ENCODE peak calls at places on chromosomes 11 and 22, in four cellular contexts. V is A549, K is HepG2, L is GM12878. W is an unnamed sample.

GRCh38 chr11:132062541-132062940 is 692.1 kb downstream of the NTM start:
- DNase-seq in V (no peak), K (no peak), L (no peak), W (no peak)

GRCh38 chr11:87437844-87438223 is 400.1 kb downstream of the TMEM135 start:
- DNase-seq in L (no peak), K (no peak), V (no peak), W (no peak)

GRCh38 chr11:126647735-126648134 is 292.2 kb downstream of the ST3GAL4 start:
- DNase-seq in K (no peak), L (no peak), V (peak), W (no peak)

GRCh38 chr11:76391039-76391438 is 9.9 kb downstream of the GVQW3 start:
- DNase-seq in L (no peak), K (no peak), V (no peak), W (no peak)

GRCh38 chr11:539971-540481 is 2.7 kb downstream of the LRRC56 start:
- DNase-seq in L (no peak), K (no peak), V (no peak), W (no peak)

GRCh38 chr11:88131764-88132470 is 43.3 kb downstream of the RAB38 start:
- DNase-seq in L (no peak), V (no peak), K (no peak), W (no peak)

GRCh38 chr11:124602193-124602592 is 9.0 kb upstream of the PANX3 start:
- DNase-seq in K (no peak), V (no peak), L (no peak), W (no peak)

GRCh38 chr22:31451709-31452571 is 37.7 kb downstream of the EIF4ENIF1 start:
- DNase-seq in V (peak), K (peak), L (peak), W (no peak)

GRCh38 chr22:40043086-40043485 is 48.3 kb downstream of the FAM83F start:
- DNase-seq in K (no peak), V (no peak), L (no peak), W (no peak)

GRCh38 chr11:94926698-94927237 is 46.6 kb downstream of the CWC15 start:
- DNase-seq in V (no peak), L (no peak), K (no peak), W (no peak)

GRCh38 chr11:131534031-131534430 is 163.6 kb downstream of the NTM start:
- DNase-seq in V (no peak), K (no peak), L (no peak), W (no peak)

GRCh38 chr11:64583296-64584262 is 7.4 kb upstream of the SLC22A12 start:
- DNase-seq in V (no peak), L (no peak), K (no peak), W (peak)

GRCh38 chr11:118152552-118153471 is at the start of gene SCN4B:
- DNase-seq in L (no peak), K (no peak), V (peak), W (peak)

GRCh38 chr11:75463106-75463774 is 30.2 kb upstream of the KLHL35 start:
- DNase-seq in V (no peak), L (no peak), K (no peak), W (no peak)

GRCh38 chr11:13118194-13118593 is 109.1 kb downstream of the RASSF10 start:
- DNase-seq in L (no peak), K (peak), V (peak), W (no peak)

GRCh38 chr11:109933126-109933525 is 160.1 kb upstream of the ZC3H12C start:
- DNase-seq in K (no peak), V (no peak), L (no peak), W (peak)

GRCh38 chr11:12445001-12445400 is 67.6 kb downstream of the PARVA start:
- DNase-seq in L (no peak), K (no peak), V (no peak), W (no peak)

GRCh38 chr22:39703890-39704658 is 133.5 kb downstream of the CACNA1I start:
- DNase-seq in V (no peak), L (no peak), K (no peak), W (no peak)

GRCh38 chr11:104609297-104609696 is 289.0 kb downstream of the CASP12 start:
- DNase-seq in L (no peak), K (peak), V (peak), W (no peak)

GRCh38 chr11:75031224-75031753 is 42.6 kb downstream of the NEU3 start:
- DNase-seq in V (no peak), K (peak), L (no peak), W (peak)

GRCh38 chr22:37242395-37242918 is 1.6 kb downstream of the RAC2 start:
- DNase-seq in K (no peak), V (no peak), L (peak), W (peak)

GRCh38 chr11:20672575-20672974 is 3.2 kb downstream of the NELL1 start:
- DNase-seq in K (peak), L (no peak), V (no peak), W (peak)

GRCh38 chr11:15757299-15757698 is 599.0 kb downstream of the SOX6 start:
- DNase-seq in V (no peak), L (peak), K (no peak), W (no peak)

GRCh38 chr11:10666976-10667892 is 26.3 kb downstream of the IRAG1 start:
- DNase-seq in K (no peak), V (no peak), L (no peak), W (no peak)

GRCh38 chr11:61632096-61632495 is 48.1 kb upstream of the DAGLA start:
- DNase-seq in K (no peak), L (no peak), V (no peak), W (no peak)

GRCh38 chr22:39349506-39349966 is 255 bp upstream of the SYNGR1 start:
- DNase-seq in L (no peak), K (no peak), V (peak), W (peak)

GRCh38 chr11:131042041-131042390 is 125.7 kb upstream of the SNX19 start:
- DNase-seq in L (no peak), V (no peak), K (no peak), W (no peak)

GRCh38 chr22:45548991-45549736 is 46.5 kb downstream of the FBLN1 start:
- DNase-seq in V (peak), K (no peak), L (no peak), W (peak)

GRCh38 chr11:44944181-44944852 is 6.4 kb downstream of the TP53I11 start:
- DNase-seq in K (no peak), L (no peak), V (no peak), W (no peak)

GRCh38 chr11:91981995-91982394 is 242.6 kb upstream of the FAT3 start:
- DNase-seq in V (peak), K (no peak), L (no peak), W (no peak)

GRCh38 chr11:120331301-120331966 is 4.8 kb upstream of the ARHGEF12 start:
- DNase-seq in K (no peak), L (no peak), V (peak), W (no peak)

GRCh38 chr11:11288972-11289616 is 64.0 kb downstream of the CSNK2A3 start:
- DNase-seq in K (no peak), L (no peak), V (no peak), W (no peak)

GRCh38 chr22:17788528-17789378 is 14.5 kb upstream of the BID start:
- DNase-seq in L (no peak), V (no peak), K (no peak), W (peak)

GRCh38 chr22:20486229-20486628 is 9.4 kb downstream of the KLHL22 start:
- DNase-seq in V (no peak), K (no peak), L (no peak), W (no peak)

GRCh38 chr11:102157219-102157618 is 47.0 kb downstream of the YAP1 start:
- DNase-seq in V (no peak), L (no peak), K (peak), W (no peak)

GRCh38 chr22:17095538-17095937 is 10.7 kb downstream of the IL17RA start:
- DNase-seq in K (no peak), V (no peak), L (no peak), W (peak)

GRCh38 chr11:37142591-37142990 is 544.6 kb upstream of the RAG2 start:
- DNase-seq in L (no peak), K (no peak), V (no peak), W (no peak)

GRCh38 chr11:111414936-111415335 is 35.9 kb upstream of the POU2AF1 start:
- DNase-seq in V (no peak), L (no peak), K (no peak), W (no peak)

GRCh38 chr22:36055376-36056310 is 27.0 kb upstream of the RBFOX2 start:
- DNase-seq in V (no peak), K (no peak), L (no peak), W (no peak)

GRCh38 chr22:36049678-36049997 is 21.0 kb upstream of the RBFOX2 start:
- DNase-seq in L (no peak), K (no peak), V (no peak), W (no peak)

GRCh38 chr22:36053242-36054147 is 24.9 kb upstream of the RBFOX2 start:
- DNase-seq in L (no peak), K (no peak), V (no peak), W (no peak)

GRCh38 chr22:36048911-36049677 is 20.5 kb upstream of the RBFOX2 start:
- DNase-seq in L (no peak), V (no peak), K (no peak), W (peak)

GRCh38 chr22:36052505-36052941 is 23.9 kb upstream of the RBFOX2 start:
- DNase-seq in L (no peak), V (peak), K (no peak), W (peak)
- TF ChIP-seq POLR2AphosphoS2 in L (no peak), V (no peak), K (no peak), W (no peak)

GRCh38 chr11:106821291-106821690 is 197.0 kb downstream of the GUCY1A2 start:
- DNase-seq in V (no peak), L (no peak), K (no peak), W (no peak)
- TF ChIP-seq POLR2AphosphoS2 in V (no peak), L (no peak), K (no peak), W (no peak)

DNA sequence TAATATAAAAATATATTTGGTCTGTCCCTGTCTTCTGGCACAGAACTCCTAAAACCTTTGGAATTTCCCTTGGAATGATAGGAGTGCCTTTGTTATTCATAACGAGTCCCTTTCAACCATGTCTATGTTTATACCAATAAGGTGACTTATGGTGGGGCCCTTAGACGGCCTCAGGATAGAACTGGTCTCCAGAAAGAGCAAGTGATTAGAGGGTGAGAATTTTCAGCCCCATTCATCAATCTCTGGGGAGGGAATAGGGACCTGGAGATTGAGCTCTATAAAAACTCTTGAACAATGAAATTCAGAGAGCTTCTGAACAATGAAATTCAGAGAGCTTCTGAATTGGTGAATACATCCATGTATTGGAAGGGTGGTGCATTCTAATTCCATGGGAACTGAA is 18.4 kb upstream of the PICALM start:
- DNase-seq in K (no peak), L (no peak), V (no peak), W (no peak)
- TF ChIP-seq POLR2AphosphoS2 in K (no peak), L (no peak), V (no peak), W (no peak)

GRCh38 chr22:42757475-42757874 is 36.8 kb upstream of the A4GALT start:
- DNase-seq in V (no peak), K (no peak), L (no peak), W (no peak)

GRCh38 chr22:42754658-42755057 is 34.0 kb upstream of the A4GALT start:
- DNase-seq in V (no peak), K (peak), L (no peak), W (peak)

GRCh38 chr22:42763965-42764480 is 43.4 kb upstream of the A4GALT start:
- DNase-seq in L (no peak), K (no peak), V (no peak), W (no peak)

GRCh38 chr22:42760806-42761565 is 40.3 kb upstream of the A4GALT start:
- DNase-seq in L (no peak), V (no peak), K (no peak), W (no peak)

GRCh38 chr22:42758929-42759629 is 38.4 kb upstream of the A4GALT start:
- DNase-seq in L (no peak), V (no peak), K (no peak), W (no peak)
- TF ChIP-seq POLR2AphosphoS2 in L (no peak), V (no peak), K (no peak), W (no peak)

GRCh38 chr22:27113211-27114030 is 456.0 kb downstream of the MIAT start:
- DNase-seq in K (peak), V (peak), L (no peak), W (no peak)
- TF ChIP-seq POLR2AphosphoS2 in K (no peak), V (no peak), L (no peak), W (no peak)

GRCh38 chr11:86124251-86125233 is 55.7 kb upstream of the PICALM start:
- DNase-seq in L (no peak), K (peak), V (no peak), W (no peak)
- TF ChIP-seq POLR2AphosphoS2 in L (no peak), K (no peak), V (no peak), W (no peak)

GRCh38 chr11:36054628-36055027 is 110.8 kb downstream of the LDLRAD3 start:
- DNase-seq in K (no peak), V (no peak), L (no peak), W (no peak)
- TF ChIP-seq POLR2AphosphoS2 in K (no peak), V (no peak), L (no peak), W (no peak)

DNA sequence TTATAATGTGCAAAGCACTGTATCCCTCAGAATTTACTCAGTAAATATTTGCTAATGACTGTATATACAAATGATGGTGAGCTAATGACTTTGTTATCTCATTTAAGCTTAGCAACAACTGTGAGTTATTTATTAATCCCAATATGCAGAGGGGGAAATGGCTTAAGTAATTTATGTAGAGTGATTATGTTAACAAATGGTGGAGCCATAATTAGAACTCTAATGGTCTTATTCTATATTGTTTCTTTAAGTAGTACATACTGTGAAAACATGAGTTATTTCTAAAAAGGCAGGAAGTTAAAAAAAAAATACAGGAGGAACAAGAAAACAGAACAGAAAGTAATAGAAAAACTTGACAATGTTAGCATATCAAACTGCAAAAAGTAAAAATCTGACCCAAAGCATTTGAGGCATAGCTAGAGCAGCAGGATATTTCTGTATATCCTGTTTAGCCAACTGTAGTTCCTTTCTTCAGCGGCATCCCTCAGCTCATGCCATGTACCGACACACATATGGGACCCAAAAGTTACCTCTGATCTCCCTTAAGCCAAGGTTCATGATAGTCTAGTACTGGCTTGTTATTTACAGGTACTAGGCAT is 94.2 kb downstream of the FCHSD2 start:
- DNase-seq in K (no peak), V (no peak), L (peak), W (no peak)
- TF ChIP-seq POLR2AphosphoS2 in K (no peak), V (no peak), L (no peak), W (no peak)

GRCh38 chr11:68146010-68146540 is 24.9 kb upstream of the CHKA start:
- DNase-seq in L (no peak), V (peak), K (peak), W (no peak)
- TF ChIP-seq POLR2AphosphoS2 in L (no peak), V (no peak), K (no peak), W (no peak)

W was measured in K562.